ENCODE peak calls at places on chromosomes 1 and 21, in five cellular contexts. T is H4; V is mucosa of descending colon; S is stimulated activated CD8-positive, alpha-beta memory T cell treated with anti-CD3 and anti-CD28 coated beads, Interleukin-4, amount 100 ng/mL, for 48 hours; Y is left ventricle myocardium inferior. L is an unnamed sample.

GRCh38 chr1:23619299-23620188 is 60.2 kb upstream of the ID3 start:
- DNase-seq in T (no peak), Y (no peak), S (peak), V (peak), L (no peak)

GRCh38 chr1:155981266-155982088 is 3.1 kb upstream of the ARHGEF2 start:
- DNase-seq in V (peak), S (no peak), Y (no peak), T (peak), L (no peak)

GRCh38 chr1:183543619-183544204 is 46.5 kb downstream of the NCF2 start:
- DNase-seq in T (peak), V (no peak), Y (no peak), S (no peak), L (no peak)

GRCh38 chr1:200550367-200550766 is 70.2 kb downstream of the KIF14 start:
- DNase-seq in Y (no peak), S (no peak), V (no peak), T (no peak), L (no peak)

GRCh38 chr1:53368314-53369033 is 40.6 kb upstream of the LRP8 start:
- DNase-seq in Y (peak), S (no peak), T (no peak), V (no peak), L (no peak)

GRCh38 chr1:24768873-24769605 is 23.8 kb downstream of the CLIC4 start:
- DNase-seq in Y (no peak), T (no peak), V (no peak), S (no peak), L (no peak)

GRCh38 chr1:229192031-229192430 is 78.9 kb upstream of the RAB4A start:
- DNase-seq in V (no peak), Y (no peak), T (no peak), S (no peak), L (no peak)

GRCh38 chr1:44547837-44548236 is 126.4 kb downstream of the TMEM53 start:
- DNase-seq in T (no peak), V (no peak), S (no peak), Y (no peak), L (no peak)

GRCh38 chr1:170634293-170634692 is 29.6 kb upstream of the PRRX1 start:
- DNase-seq in S (no peak), Y (no peak), T (no peak), V (no peak), L (no peak)

GRCh38 chr1:109188776-109189175 is 24.9 kb upstream of the SARS1 start:
- DNase-seq in V (no peak), T (no peak), S (no peak), Y (no peak), L (no peak)

GRCh38 chr1:41728403-41729202 is 190.1 kb downstream of the HIVEP3 start:
- DNase-seq in S (peak), Y (no peak), T (no peak), V (peak), L (no peak)

GRCh38 chr21:19245188-19245580 is 841.6 kb upstream of the TMPRSS15 start:
- DNase-seq in V (peak), Y (no peak), T (no peak), S (no peak), L (peak)

GRCh38 chr21:35323947-35324346 is 274.8 kb upstream of the RUNX1 start:
- DNase-seq in V (no peak), S (no peak), Y (peak), T (no peak), L (no peak)